ENCODE peak calls at places on chromosomes 2 and 18, in seven cellular contexts. H is K562, R is A549, E is SK-N-SH, G is HCT116, A is GM12878, K is HepG2. W is an unnamed sample.

GRCh38 chr2:233546101-233546500 is 20.5 kb downstream of the USP40 start:
- DNase-seq in A (no peak), G (no peak), R (no peak), E (no peak), K (no peak), H (no peak), W (no peak)

GRCh38 chr18:41009926-41010325 is 945.1 kb upstream of the PIK3C3 start:
- DNase-seq in K (no peak), G (no peak), A (peak), E (no peak), H (no peak), R (no peak), W (no peak)

GRCh38 chr2:181164699-181165098 is 184.3 kb downstream of the UBE2E3 start:
- DNase-seq in R (no peak), G (no peak), K (no peak), E (no peak), H (no peak), A (no peak), W (no peak)

GRCh38 chr2:72929010-72929409 is 11.7 kb downstream of the EMX1 start:
- DNase-seq in E (no peak), K (no peak), R (no peak), G (no peak), H (no peak), A (no peak), W (no peak)

GRCh38 chr2:86062043-86062442 is 43.6 kb downstream of the POLR1A start:
- DNase-seq in A (no peak), H (no peak), G (no peak), R (peak), K (peak), E (no peak), W (no peak)

GRCh38 chr2:189164732-189165131 is 14.8 kb downstream of the COL5A2 start:
- DNase-seq in E (peak), A (no peak), G (no peak), R (no peak), K (no peak), H (no peak), W (no peak)

GRCh38 chr2:10885479-10885863 is 26.3 kb upstream of the KCNF1 start:
- DNase-seq in A (no peak), G (no peak), E (no peak), H (no peak), R (no peak), K (no peak), W (no peak)

GRCh38 chr2:216242365-216242764 is 129.9 kb downstream of the MARCHF4 start:
- DNase-seq in A (no peak), G (no peak), E (peak), K (no peak), R (no peak), H (no peak), W (peak)

GRCh38 chr18:48539406-48540328 is 836 bp downstream of the CTIF start:
- DNase-seq in G (no peak), K (no peak), E (peak), A (no peak), H (peak), R (peak), W (peak)

GRCh38 chr2:38376346-38376682 is 759 bp downstream of the ATL2 start:
- DNase-seq in E (no peak), G (peak), K (peak), A (peak), R (peak), H (peak), W (no peak)

GRCh38 chr2:205364261-205364660 is 318.0 kb upstream of the NRP2 start:
- DNase-seq in H (no peak), A (no peak), G (no peak), E (no peak), K (no peak), R (no peak), W (peak)

GRCh38 chr18:3213231-3214059 is 6.3 kb downstream of the MYOM1 start:
- DNase-seq in E (peak), A (no peak), R (no peak), G (no peak), H (no peak), K (no peak), W (no peak)

GRCh38 chr18:21269349-21269748 is 27.3 kb downstream of the GREB1L start:
- DNase-seq in R (no peak), A (no peak), E (no peak), K (no peak), H (no peak), G (no peak), W (no peak)

GRCh38 chr18:21262979-21263378 is 20.9 kb downstream of the GREB1L start:
- DNase-seq in A (no peak), H (no peak), G (no peak), R (no peak), E (no peak), K (no peak), W (peak)

GRCh38 chr18:21264651-21265050 is 22.6 kb downstream of the GREB1L start:
- DNase-seq in A (no peak), R (no peak), H (no peak), K (peak), E (no peak), G (no peak), W (peak)

GRCh38 chr18:21267370-21267769 is 25.3 kb downstream of the GREB1L start:
- DNase-seq in K (peak), R (no peak), H (no peak), G (no peak), E (no peak), A (no peak), W (no peak)

GRCh38 chr18:21265971-21266673 is 24.1 kb downstream of the GREB1L start:
- DNase-seq in H (no peak), K (no peak), R (no peak), A (no peak), E (no peak), G (no peak), W (no peak)
- H3K4me2 ChIP-seq in H (no peak), K (no peak), R (no peak), A (no peak), E (no peak), G (no peak), W (no peak)

GRCh38 chr2:132515010-132515409 is 98.4 kb downstream of the GPR39 start:
- DNase-seq in E (no peak), K (no peak), G (no peak), R (no peak), A (no peak), H (no peak), W (no peak)
- TF ChIP-seq REST in E (no peak), K (no peak), G (no peak), R (no peak), A (no peak), H (no peak), W (no peak)

DNA sequence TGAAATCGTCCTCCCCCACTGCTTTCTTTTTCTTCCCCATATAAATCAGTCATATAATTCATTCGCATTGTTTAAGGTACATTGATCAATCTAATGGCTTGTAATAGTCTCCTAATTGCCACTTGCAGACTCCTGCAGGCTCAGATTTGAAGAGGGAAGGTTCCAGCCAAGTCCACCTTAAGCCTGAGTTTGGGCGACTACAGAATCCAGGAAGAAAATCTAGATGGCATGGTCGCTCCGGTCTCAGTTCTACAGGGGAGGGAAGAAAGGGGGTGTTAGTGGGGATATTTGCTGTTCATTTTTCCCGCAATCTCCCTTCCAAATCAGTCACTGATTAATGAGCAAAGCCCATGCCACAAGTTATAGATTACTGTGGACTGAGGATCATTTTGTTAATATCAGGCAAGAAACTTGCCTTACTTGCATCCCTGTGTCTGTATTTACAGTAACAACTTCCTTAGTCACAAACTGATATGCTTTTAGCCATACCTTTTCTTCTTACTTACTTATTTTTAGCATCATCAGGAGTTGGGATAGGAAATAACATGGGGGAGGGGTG is 5.5 kb upstream of the SP9 start:
- DNase-seq in A (no peak), H (no peak), E (no peak), R (no peak), K (no peak), G (no peak), W (no peak)
- H3K4me2 ChIP-seq in A (no peak), H (no peak), E (no peak), R (peak), K (peak), G (no peak), W (peak)

DNA sequence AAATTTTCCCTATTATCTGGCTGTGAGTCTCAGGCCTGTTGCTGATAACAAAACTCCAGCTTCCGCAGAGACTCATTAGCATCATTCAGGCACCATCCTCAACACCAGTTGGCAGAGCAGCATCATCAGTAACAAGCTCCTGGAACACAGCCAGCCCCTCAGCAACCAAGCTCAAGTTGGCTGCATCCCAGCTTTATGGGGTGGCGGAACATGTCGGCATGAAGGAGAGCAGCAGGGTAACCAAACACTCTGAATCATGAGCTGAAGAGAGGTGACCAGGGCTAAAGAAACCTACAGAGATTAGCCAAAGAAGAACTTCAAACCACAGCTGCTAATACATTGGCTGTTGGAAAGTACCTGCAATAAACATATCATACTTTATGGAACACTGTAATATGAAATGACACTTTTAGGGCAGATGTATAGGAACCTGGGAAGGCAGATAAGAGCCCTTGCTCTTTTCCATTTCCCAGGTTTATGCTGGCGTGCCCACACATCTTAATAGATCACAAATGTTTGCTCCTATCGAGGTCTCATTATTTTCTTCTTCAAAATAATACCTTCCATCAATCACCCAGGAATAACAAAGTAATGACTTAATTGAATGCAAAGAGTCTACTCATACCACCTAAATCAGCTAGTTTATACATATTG is 63.8 kb downstream of the PDE11A start:
- DNase-seq in K (no peak), R (no peak), H (no peak), A (no peak), E (peak), G (no peak), W (peak)
- TF ChIP-seq REST in K (no peak), R (no peak), H (no peak), A (no peak), E (no peak), G (no peak), W (no peak)

DNA sequence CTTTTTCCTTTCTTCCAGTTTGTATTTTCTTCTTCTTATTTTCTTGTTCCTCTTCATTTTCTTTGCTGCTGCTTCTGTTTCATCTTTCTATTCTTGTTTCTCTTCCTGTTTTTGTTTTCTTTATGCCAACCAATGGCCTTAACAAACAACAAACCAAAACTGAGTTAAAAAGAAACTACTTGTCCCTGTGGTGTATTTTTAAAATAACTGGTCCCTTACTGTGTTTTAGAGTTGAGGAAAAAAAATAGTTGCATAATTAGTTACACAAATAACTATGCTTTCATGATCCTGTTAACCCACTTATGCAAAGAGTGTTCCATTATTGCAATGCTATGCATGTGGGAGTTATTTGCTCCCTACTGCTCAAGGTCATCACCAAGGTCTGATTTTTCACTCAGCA is 39.6 kb upstream of the IMP4 start:
- DNase-seq in K (no peak), R (no peak), E (no peak), G (no peak), H (no peak), A (peak), W (no peak)
- H3K4me2 ChIP-seq in K (no peak), R (no peak), E (no peak), G (no peak), H (no peak), A (peak), W (no peak)

GRCh38 chr2:207149253-207150213 is 16.2 kb downstream of the KLF7 start:
- DNase-seq in G (no peak), K (no peak), R (no peak), H (no peak), E (no peak), A (no peak), W (no peak)
- TF ChIP-seq REST in G (no peak), K (no peak), R (no peak), H (no peak), E (peak), A (no peak), W (no peak)

GRCh38 chr2:230665263-230665691 is 47.4 kb upstream of the CAB39 start:
- DNase-seq in R (no peak), E (no peak), H (no peak), K (no peak), G (no peak), A (peak), W (no peak)
- H3K4me2 ChIP-seq in R (no peak), E (no peak), H (no peak), K (no peak), G (no peak), A (peak), W (no peak)

GRCh38 chr2:62032096-62032495 is 126.6 kb downstream of the COMMD1 start:
- DNase-seq in A (no peak), E (no peak), G (no peak), K (no peak), H (no peak), R (no peak), W (no peak)
- TF ChIP-seq REST in A (no peak), E (no peak), G (no peak), K (no peak), H (no peak), R (no peak), W (no peak)